ENCODE peak calls at places on chromosomes 5 and 9, in eight cellular contexts. V is breast epithelium, Z is stomach, P is prostate gland, Y is sigmoid colon, B is GM12878, H is GM23338, T is GM12892. E is an unnamed sample.

GRCh38 chr5:23468658-23469057 is 38.8 kb upstream of the PRDM9 start:
- DNase-seq in V (no peak), Z (no peak), P (no peak), Y (no peak), B (no peak), H (no peak), T (no peak), E (no peak)

GRCh38 chr9:104361207-104361606 is 142.9 kb upstream of the OR13F1 start:
- DNase-seq in V (no peak), Z (no peak), P (no peak), Y (no peak), B (no peak), H (peak), T (no peak), E (no peak)

GRCh38 chr9:120705174-120705573 is 9.1 kb downstream of the MEGF9 start:
- DNase-seq in V (no peak), Z (no peak), P (no peak), Y (no peak), B (no peak), H (no peak), T (no peak), E (no peak)

GRCh38 chr9:122191519-122191918 is 31.8 kb downstream of the MORN5 start:
- DNase-seq in V (no peak), Z (no peak), P (no peak), Y (no peak), B (no peak), H (no peak), T (no peak), E (no peak)

GRCh38 chr5:60339691-60340191 is 360.2 kb downstream of the DEPDC1B start:
- DNase-seq in V (no peak), Z (no peak), P (no peak), Y (peak), B (no peak), H (no peak), T (no peak), E (no peak)

GRCh38 chr5:75034137-75034739 is 18.1 kb downstream of the GCNT4 start:
- DNase-seq in V (no peak), Z (peak), P (no peak), Y (no peak), B (no peak), H (no peak), T (no peak), E (no peak)

GRCh38 chr9:107043886-107044285 is 180.9 kb downstream of the ZNF462 start:
- DNase-seq in V (no peak), Z (no peak), P (no peak), Y (peak), B (no peak), H (no peak), T (no peak), E (no peak)

GRCh38 chr9:42388146-42388690 is 204.8 kb downstream of the SPATA31A6 start:
- DNase-seq in V (no peak), Z (no peak), P (no peak), Y (no peak), B (no peak), H (peak), T (no peak), E (no peak)

GRCh38 chr5:151202381-151203139 is 21.3 kb downstream of the CCDC69 start:
- DNase-seq in V (no peak), Z (no peak), P (no peak), Y (no peak), B (no peak), H (no peak), T (no peak), E (peak)
- TF ChIP-seq POLR2AphosphoS5 in V (no peak), Z (no peak), P (no peak), Y (no peak), B (no peak), H (no peak), T (no peak), E (peak)

DNA sequence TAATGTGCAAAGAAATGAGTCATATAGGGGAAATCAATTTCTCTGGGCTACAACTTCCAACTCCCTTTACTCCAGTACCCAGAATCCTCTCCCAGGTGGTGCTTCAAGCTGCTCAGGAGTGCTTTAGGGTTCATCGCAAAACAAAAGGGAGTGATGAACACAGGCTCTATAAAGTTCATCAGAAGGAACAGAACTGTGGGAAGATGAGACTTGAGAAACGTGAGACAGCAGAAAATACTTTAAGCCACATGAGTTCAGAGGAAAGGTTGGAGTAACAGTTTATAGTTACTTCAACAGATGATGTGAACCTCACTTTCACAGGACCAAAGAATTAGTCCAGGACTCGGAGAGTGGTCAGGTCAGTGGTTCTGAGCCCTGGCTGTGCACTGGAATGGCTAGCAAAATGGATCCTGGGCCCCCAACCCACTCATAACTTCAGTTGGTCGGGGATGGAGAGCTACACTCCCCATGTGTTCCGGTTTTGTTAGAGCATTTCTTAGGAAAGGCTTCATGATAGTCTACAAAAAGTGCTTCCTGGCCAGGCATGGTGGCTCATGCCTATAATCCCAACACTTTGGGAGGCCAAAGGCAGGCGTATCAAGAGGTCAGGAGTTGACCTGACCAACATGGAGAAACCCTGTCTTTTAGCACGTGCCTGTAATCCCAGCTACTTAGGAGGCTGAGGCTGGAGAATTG is 4.3 kb downstream of the RPL12 start:
- DNase-seq in V (no peak), Z (no peak), P (no peak), Y (no peak), B (no peak), H (no peak), T (no peak), E (no peak)
- TF ChIP-seq POLR2AphosphoS5 in V (no peak), Z (no peak), P (no peak), Y (no peak), B (peak), H (no peak), T (peak), E (no peak)

DNA sequence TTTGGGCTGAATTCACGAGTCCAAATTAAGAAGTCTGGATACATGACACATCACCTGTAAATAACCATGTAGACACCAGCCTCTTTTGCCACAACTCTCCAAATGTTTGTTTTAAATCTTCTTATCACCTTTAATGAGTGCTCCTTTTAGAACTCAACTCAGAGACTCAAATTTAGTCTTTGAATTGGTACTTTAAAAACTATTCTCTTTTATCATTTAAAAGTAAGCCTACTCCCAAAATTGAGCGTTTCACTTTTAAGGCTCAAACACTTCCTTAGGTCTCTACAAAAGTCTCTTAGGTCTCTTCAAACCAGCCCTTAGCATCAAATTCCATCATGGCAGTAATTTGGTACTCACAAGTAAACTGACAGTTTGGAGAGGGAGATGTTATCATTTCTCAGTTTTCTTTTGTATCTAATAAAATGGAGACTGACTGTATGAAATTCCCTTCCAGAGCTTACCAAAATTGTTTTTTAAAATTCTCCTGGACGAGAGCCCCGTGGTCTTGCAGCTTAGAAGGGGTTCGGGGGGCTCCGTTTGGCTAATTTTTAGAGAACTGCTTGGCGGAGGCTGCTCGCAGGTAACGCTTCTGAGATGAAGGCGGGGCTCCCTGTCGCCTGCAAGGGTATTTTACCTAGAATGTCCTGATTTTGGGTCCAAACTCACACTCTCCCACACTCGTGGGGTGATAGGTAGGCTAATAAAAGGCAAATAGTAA is 194.6 kb downstream of the MEF2C start:
- DNase-seq in V (no peak), Z (no peak), P (no peak), Y (no peak), B (no peak), H (no peak), T (no peak), E (no peak)
- TF ChIP-seq POLR2AphosphoS5 in V (no peak), Z (no peak), P (no peak), Y (no peak), B (no peak), H (no peak), T (no peak), E (no peak)

DNA sequence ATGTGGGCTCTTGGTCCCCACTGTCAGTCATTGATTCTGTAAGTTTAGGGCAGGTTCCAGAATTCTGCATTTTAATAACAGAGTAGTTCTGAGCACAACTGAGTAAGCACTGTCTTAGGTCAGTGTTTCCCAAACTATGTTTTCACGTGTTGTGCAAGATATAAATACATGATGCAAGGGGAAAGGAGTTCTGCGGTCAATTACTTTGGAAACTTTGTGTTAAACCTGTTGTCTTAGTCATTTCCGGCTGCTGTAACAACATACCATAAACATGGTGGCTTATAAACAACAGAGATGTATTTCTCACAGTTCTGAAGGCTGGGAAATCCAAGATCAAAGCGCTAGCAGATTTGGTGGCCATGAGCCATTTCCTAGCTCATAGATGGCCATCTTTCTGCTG is 69.8 kb downstream of the EQTN start:
- DNase-seq in V (no peak), Z (no peak), P (no peak), Y (no peak), B (no peak), H (no peak), T (no peak), E (no peak)
- TF ChIP-seq POLR2AphosphoS5 in V (no peak), Z (no peak), P (no peak), Y (no peak), B (no peak), H (no peak), T (no peak), E (no peak)

GRCh38 chr9:7166074-7166473 is 408.3 kb downstream of the KDM4C start:
- DNase-seq in V (no peak), Z (no peak), P (no peak), Y (no peak), B (no peak), H (no peak), T (no peak), E (no peak)

GRCh38 chr9:7163957-7164356 is 406.2 kb downstream of the KDM4C start:
- DNase-seq in V (no peak), Z (no peak), P (no peak), Y (no peak), B (no peak), H (no peak), T (no peak), E (no peak)

GRCh38 chr9:7164440-7165349 is 406.9 kb downstream of the KDM4C start:
- DNase-seq in V (no peak), Z (no peak), P (no peak), Y (no peak), B (no peak), H (no peak), T (no peak), E (no peak)

GRCh38 chr9:7161469-7161868 is 403.7 kb downstream of the KDM4C start:
- DNase-seq in V (no peak), Z (no peak), P (no peak), Y (no peak), B (no peak), H (no peak), T (no peak), E (no peak)

GRCh38 chr9:7165350-7165937 is 407.7 kb downstream of the KDM4C start:
- DNase-seq in V (no peak), Z (no peak), P (no peak), Y (no peak), B (no peak), H (no peak), T (no peak), E (no peak)
- TF ChIP-seq POLR2AphosphoS5 in V (no peak), Z (no peak), P (no peak), Y (no peak), B (no peak), H (no peak), T (no peak), E (no peak)